ENCODE peak calls at places on chromosomes 4 and X, in seven cellular contexts. R is GM06990; I is stimulated activated CD4-positive, alpha-beta T cell treated with anti-CD3 and anti-CD28 coated beads, Interleukin-1b, Interleukin-23, amount 100 ng/mL, for 24 hours; L is body of pancreas; D is RPMI7951; U is GM10248; P is T-helper 1 cell. V is an unnamed sample.

GRCh38 chrX:129701624-129702069 is 37.1 kb upstream of the XPNPEP2 start:
- DNase-seq in P (no peak), L (peak), D (no peak), U (no peak), R (no peak), I (no peak), V (peak)

GRCh38 chr4:24800273-24800880 is 5.0 kb downstream of the SOD3 start:
- DNase-seq in I (no peak), L (no peak), P (no peak), R (no peak), D (no peak), U (no peak), V (no peak)

GRCh38 chr4:108783666-108784463 is 21.0 kb upstream of the ETNPPL start:
- DNase-seq in D (peak), P (no peak), I (no peak), R (no peak), U (no peak), L (no peak), V (no peak)

GRCh38 chrX:153763989-153764755 is at the start of gene PLXNB3:
- DNase-seq in I (peak), R (peak), P (peak), L (peak), U (peak), D (peak), V (peak)

GRCh38 chr4:174406416-174406815 is 115.9 kb downstream of the HPGD start:
- DNase-seq in R (no peak), U (no peak), P (no peak), D (no peak), L (no peak), I (no peak), V (no peak)

GRCh38 chr4:186596850-186597390 is 41.6 kb upstream of the MTNR1A start:
- DNase-seq in L (no peak), P (no peak), D (no peak), I (no peak), U (no peak), R (no peak), V (no peak)

GRCh38 chr4:28966982-28967381 is 1753.2 kb upstream of the PCDH7 start:
- DNase-seq in L (no peak), R (no peak), D (no peak), P (no peak), I (no peak), U (no peak), V (no peak)

GRCh38 chr4:174749091-174749490 is 80.0 kb downstream of the GLRA3 start:
- DNase-seq in I (no peak), D (no peak), L (no peak), U (no peak), R (no peak), P (no peak), V (no peak)

GRCh38 chr4:55117511-55117910 is 7.9 kb downstream of the KDR start:
- DNase-seq in U (no peak), R (no peak), I (no peak), P (no peak), D (no peak), L (no peak), V (no peak)

GRCh38 chrX:44447214-44447613 is 95.4 kb downstream of the FUNDC1 start:
- DNase-seq in U (no peak), I (no peak), D (no peak), R (no peak), L (no peak), P (no peak), V (no peak)

GRCh38 chr4:159505275-159505975 is 402.5 kb downstream of the RAPGEF2 start:
- DNase-seq in L (no peak), U (no peak), R (no peak), I (no peak), D (no peak), P (no peak), V (no peak)

GRCh38 chrX:133969191-133969590 is 16.2 kb downstream of the GPC3 start:
- DNase-seq in R (no peak), I (no peak), D (no peak), L (no peak), U (no peak), P (no peak), V (no peak)

GRCh38 chrX:111955916-111956315 is 79.9 kb downstream of the TRPC5OS start:
- DNase-seq in D (no peak), L (peak), I (no peak), R (no peak), P (no peak), U (no peak), V (no peak)

GRCh38 chr4:100738388-100739165 is 220.8 kb upstream of the EMCN start:
- DNase-seq in P (no peak), D (peak), I (no peak), U (no peak), R (peak), L (no peak), V (no peak)

GRCh38 chrX:48488034-48488433 is 12.0 kb downstream of the FTSJ1 start:
- DNase-seq in L (no peak), I (no peak), R (no peak), P (no peak), U (no peak), D (no peak), V (no peak)

GRCh38 chrX:76427560-76428242 is at the start of gene MAGEE1:
- DNase-seq in U (peak), R (peak), I (peak), P (peak), D (peak), L (peak), V (peak)

GRCh38 chrX:56232221-56233082 is at the start of gene KLF8:
- DNase-seq in R (peak), L (peak), U (peak), I (no peak), P (no peak), D (peak), V (no peak)

GRCh38 chrX:15465347-15465746 is 27.8 kb downstream of the PIR start:
- DNase-seq in I (no peak), R (peak), U (peak), L (no peak), P (no peak), D (peak), V (no peak)

V was measured in C1 segment of cervical spinal cord.